ENCODE peak calls at places on chromosomes 6 and 20, in four cellular contexts. One of them, this sample, is unnamed.

GRCh38 chr20:3808544-3808943 is 11.8 kb upstream of the AP5S1 start:
- DNase-seq in ELF-1: no peak
- DNase-seq in psoas muscle: no peak
- DNase-seq in NCI-H1436: no peak
- DNase-seq in this sample: no peak

GRCh38 chr20:63917811-63918210 is 22.9 kb downstream of the DNAJC5 start:
- DNase-seq in psoas muscle: no peak
- DNase-seq in NCI-H1436: no peak
- DNase-seq in ELF-1: no peak
- DNase-seq in this sample: no peak

GRCh38 chr20:51554538-51555165 is 12.1 kb upstream of the NFATC2 start:
- DNase-seq in psoas muscle: no peak
- DNase-seq in NCI-H1436: no peak
- DNase-seq in ELF-1: no peak
- DNase-seq in this sample: no peak

GRCh38 chr20:35721219-35721618 is 20.8 kb downstream of the RBM39 start:
- DNase-seq in NCI-H1436: no peak
- DNase-seq in ELF-1: no peak
- DNase-seq in psoas muscle: no peak
- DNase-seq in this sample: peak; percentile 9

GRCh38 chr20:49909499-49910339 is 5.6 kb downstream of the SPATA2 start:
- DNase-seq in psoas muscle: peak; percentile 87
- DNase-seq in ELF-1: peak; percentile 69
- DNase-seq in NCI-H1436: no peak
- DNase-seq in this sample: peak; percentile 81

GRCh38 chr6:5656226-5656625 is 350.5 kb downstream of the NRN1 start:
- DNase-seq in ELF-1: no peak
- DNase-seq in NCI-H1436: no peak
- DNase-seq in psoas muscle: no peak
- DNase-seq in this sample: no peak

GRCh38 chr6:148147431-148147830 is 195.2 kb upstream of the SASH1 start:
- DNase-seq in ELF-1: no peak
- DNase-seq in NCI-H1436: no peak
- DNase-seq in psoas muscle: no peak
- DNase-seq in this sample: no peak

GRCh38 chr6:108113557-108114519 is 39.3 kb upstream of the OSTM1 start:
- DNase-seq in NCI-H1436: peak; percentile 53
- DNase-seq in ELF-1: peak; percentile 82
- DNase-seq in psoas muscle: peak; percentile 54
- DNase-seq in this sample: peak; percentile 90

GRCh38 chr6:77337392-77337791 is 125.9 kb downstream of the HTR1B start:
- DNase-seq in ELF-1: no peak
- DNase-seq in NCI-H1436: no peak
- DNase-seq in psoas muscle: no peak
- DNase-seq in this sample: no peak

GRCh38 chr6:32082951-32083350 is 26.2 kb downstream of the TNXB start:
- DNase-seq in NCI-H1436: no peak
- DNase-seq in ELF-1: no peak
- DNase-seq in psoas muscle: peak; percentile 83
- DNase-seq in this sample: no peak

GRCh38 chr6:36657942-36658544 is 20.5 kb upstream of the CDKN1A start:
- DNase-seq in psoas muscle: no peak
- DNase-seq in ELF-1: no peak
- DNase-seq in NCI-H1436: no peak
- DNase-seq in this sample: no peak

This sample was measured in endodermal cell.